ENCODE peak calls at places on chromosomes 16 and 17, in five cellular contexts. S is HCT116, U is suprapubic skin, O is glutamatergic neuron, V is Peyer's patch. R is an unnamed sample.
A peak's percentile ranks its signal among the peaks of the same experiment; 100 is the strongest.

GRCh38 chr16:86836503-86837125 is 258.3 kb downstream of the FOXL1 start:
- DNase-seq in S (no peak), U (no peak), O (no peak), V (no peak), R (no peak)

GRCh38 chr16:11135167-11135973 is 120.6 kb downstream of the SOCS1 start:
- DNase-seq in S (no peak), U (no peak), O (no peak), V (no peak), R (no peak)

GRCh38 chr16:81717662-81718189 is 61.4 kb upstream of the PLCG2 start:
- DNase-seq in S (no peak), U (no peak), O (no peak), V (no peak), R (no peak)

GRCh38 chr17:54992797-54993639 is 24.5 kb downstream of the STXBP4 start:
- DNase-seq in S (peak; percentile 53), U (no peak), O (no peak), V (no peak), R (no peak)

GRCh38 chr16:22007159-22007508 is 777 bp upstream of the MOSMO start:
- DNase-seq in S (no peak), U (no peak), O (no peak), V (no peak), R (no peak)

GRCh38 chr17:43468746-43469544 is 14.8 kb upstream of the DHX8 start:
- DNase-seq in S (peak; percentile 46), U (no peak), O (no peak), V (no peak), R (no peak)

GRCh38 chr17:2146132-2146871 is 91.4 kb downstream of the HIC1 start:
- DNase-seq in S (no peak), U (no peak), O (no peak), V (no peak), R (no peak)

GRCh38 chr17:40345161-40346034 is 19.1 kb downstream of the GJD3 start:
- DNase-seq in S (no peak), U (no peak), O (peak; percentile 55), V (peak; percentile 92), R (no peak)

GRCh38 chr16:58649707-58650106 is 20.1 kb upstream of the CNOT1 start:
- DNase-seq in S (no peak), U (no peak), O (no peak), V (no peak), R (no peak)

GRCh38 chr16:23682181-23682580 is 3.5 kb downstream of the PLK1 start:
- DNase-seq in S (no peak), U (no peak), O (no peak), V (no peak), R (no peak)

GRCh38 chr16:6209355-6209930 is 1111.8 kb upstream of the EEF2KMT start:
- DNase-seq in S (no peak), U (no peak), O (no peak), V (peak; percentile 81), R (no peak)

GRCh38 chr17:37446027-37446426 is 39.3 kb downstream of the TADA2A start:
- DNase-seq in S (peak; percentile 84), U (no peak), O (no peak), V (no peak), R (no peak)

GRCh38 chr16:12398029-12398735 is 405.5 kb downstream of the CPPED1 start:
- DNase-seq in S (no peak), U (no peak), O (no peak), V (no peak), R (no peak)

GRCh38 chr17:19753049-19753444 is 4.9 kb upstream of the ALDH3A1 start:
- DNase-seq in S (peak; percentile 79), U (no peak), O (no peak), V (peak; percentile 85), R (peak; percentile 35)

GRCh38 chr17:11795906-11796305 is 197.6 kb downstream of the DNAH9 start:
- DNase-seq in S (no peak), U (no peak), O (no peak), V (no peak), R (no peak)

GRCh38 chr16:4309833-4310266 is 6.0 kb upstream of the GLIS2 start:
- DNase-seq in S (peak; percentile 61), U (no peak), O (peak; percentile 65), V (peak; percentile 85), R (no peak)

GRCh38 chr16:87057951-87058560 is 259.1 kb downstream of the C16orf95 start:
- DNase-seq in S (no peak), U (no peak), O (no peak), V (no peak), R (no peak)

GRCh38 chr16:84478172-84478948 is 26.1 kb downstream of the MEAK7 start:
- DNase-seq in S (no peak), U (no peak), O (no peak), V (no peak), R (no peak)

GRCh38 chr17:53061446-53061845 is 761.3 kb upstream of the KIF2B start:
- DNase-seq in S (no peak), U (no peak), O (no peak), V (no peak), R (no peak)

GRCh38 chr16:51151951-51152663 is 1.0 kb upstream of the SALL1 start:
- DNase-seq in S (no peak), U (no peak), O (peak; percentile 93), V (no peak), R (no peak)

GRCh38 chr17:752002-752619 is at the start of gene GEMIN4:
- DNase-seq in S (peak; percentile 69), U (peak; percentile 95), O (peak; percentile 97), V (peak; percentile 96), R (peak; percentile 88)

GRCh38 chr17:46158323-46159296 is 34.6 kb downstream of the KANSL1 start:
- DNase-seq in S (no peak), U (no peak), O (no peak), V (no peak), R (no peak)

GRCh38 chr17:8913091-8913490 is 45.6 kb upstream of the PIK3R6 start:
- DNase-seq in S (no peak), U (no peak), O (no peak), V (no peak), R (no peak)

GRCh38 chr16:53968454-53968853 is 264.5 kb downstream of the FTO start:
- DNase-seq in S (no peak), U (no peak), O (no peak), V (no peak), R (no peak)

GRCh38 chr17:8041980-8042379 is 3.1 kb downstream of the ALOX15B start:
- DNase-seq in S (no peak), U (no peak), O (no peak), V (no peak), R (no peak)

GRCh38 chr17:78144736-78145641 is 1.2 kb upstream of the C17orf99 start:
- DNase-seq in S (no peak), U (peak; percentile 67), O (no peak), V (peak; percentile 57), R (no peak)

GRCh38 chr17:61494325-61495160 is 42.3 kb downstream of the TBX4 start:
- DNase-seq in S (no peak), U (no peak), O (no peak), V (no peak), R (no peak)

GRCh38 chr16:69481901-69482341 is 57.5 kb downstream of the CYB5B start:
- DNase-seq in S (no peak), U (peak; percentile 91), O (no peak), V (peak; percentile 66), R (no peak)

GRCh38 chr17:58513391-58513912 is 986 bp downstream of the MTMR4 start:
- DNase-seq in S (no peak), U (no peak), O (peak; percentile 73), V (no peak), R (no peak)

GRCh38 chr16:87499189-87499486 is 6.3 kb upstream of the ZCCHC14 start:
- DNase-seq in S (no peak), U (no peak), O (no peak), V (no peak), R (no peak)

GRCh38 chr17:72684405-72685020 is 408.0 kb downstream of the SLC39A11 start:
- DNase-seq in S (no peak), U (no peak), O (no peak), V (no peak), R (no peak)

GRCh38 chr16:1991588-1992474 is 2.1 kb downstream of the SYNGR3 start:
- DNase-seq in S (peak; percentile 61), U (peak; percentile 97), O (peak; percentile 95), V (peak; percentile 98), R (peak; percentile 89)

GRCh38 chr16:86806838-86807351 is 228.5 kb downstream of the FOXL1 start:
- DNase-seq in S (no peak), U (no peak), O (no peak), V (no peak), R (no peak)

GRCh38 chr16:69443809-69444611 is 19.6 kb downstream of the CYB5B start:
- DNase-seq in S (no peak), U (peak; percentile 75), O (no peak), V (peak; percentile 74), R (no peak)

GRCh38 chr16:3134338-3135119 is at the start of gene ZNF213:
- DNase-seq in S (peak; percentile 95), U (peak; percentile 97), O (peak; percentile 91), V (peak; percentile 98), R (peak; percentile 70)

DNA sequence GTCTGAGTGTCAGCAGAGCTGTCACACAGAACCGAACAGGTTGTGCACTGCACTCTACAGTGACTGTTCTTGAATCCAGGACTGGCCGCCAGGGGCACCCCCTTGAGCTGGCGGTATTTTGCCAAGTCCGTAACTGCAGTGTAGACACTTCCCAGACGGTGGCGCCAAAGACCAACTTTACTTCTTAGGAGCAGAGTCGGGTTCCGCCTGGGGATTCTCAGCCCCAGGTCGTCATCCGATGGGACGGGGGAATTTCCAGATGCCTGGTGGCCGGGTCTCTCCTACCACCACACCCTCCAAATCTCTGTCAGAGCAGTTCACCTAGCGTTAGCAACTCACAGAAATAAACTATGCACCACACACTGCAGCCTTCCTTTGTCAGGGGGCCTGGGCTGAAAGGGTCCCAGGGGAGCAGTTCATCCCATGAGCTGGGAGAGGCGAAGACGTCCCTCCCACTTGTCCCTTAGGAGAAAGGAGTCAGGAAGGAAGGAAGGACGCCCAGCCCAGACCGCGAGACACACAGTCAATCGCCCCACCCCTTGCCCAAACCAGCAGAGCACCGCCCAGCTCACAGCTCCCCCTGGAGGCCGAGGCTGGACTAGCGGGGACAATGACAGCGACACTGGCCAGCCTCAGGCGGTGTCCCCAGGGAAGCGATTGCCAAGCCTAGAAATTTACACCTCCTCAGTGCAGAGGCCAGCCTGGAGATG is 7.4 kb upstream of the RIPOR1 start:
- DNase-seq in S (peak; percentile 93), U (peak; percentile 98), O (peak; percentile 98), V (peak; percentile 99), R (peak; percentile 98)
- TF ChIP-seq CTCF in S (peak; percentile 84), U (peak; percentile 98), O (peak; percentile 89), V (peak; percentile 99), R (peak; percentile 49)

GRCh38 chr17:17751996-17752821 is 71.0 kb downstream of the RAI1 start:
- DNase-seq in S (peak; percentile 86), U (peak; percentile 98), O (peak; percentile 93), V (peak; percentile 98), R (peak; percentile 86)
- TF ChIP-seq CTCF in S (peak; percentile 12), U (no peak), O (peak; percentile 10), V (no peak), R (no peak)

DNA sequence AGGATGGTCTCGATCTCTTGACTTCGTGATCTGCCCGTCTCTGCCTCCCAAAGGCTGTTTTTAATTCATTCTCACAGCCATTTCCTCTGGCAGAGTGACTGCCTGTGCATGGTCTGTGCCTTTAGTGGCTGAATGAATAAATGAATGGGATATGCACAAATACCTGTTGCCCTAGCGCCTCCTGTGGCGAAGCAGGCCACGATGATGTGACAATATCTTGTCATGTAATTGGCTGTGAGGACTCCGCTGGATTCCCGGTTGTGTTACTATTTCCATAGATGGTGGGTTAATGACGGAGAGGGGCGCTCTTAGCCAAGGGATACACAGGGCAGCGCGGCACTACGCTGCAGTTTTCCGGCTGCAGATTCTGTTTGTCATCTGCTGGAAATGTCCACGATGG is 26.8 kb upstream of the ENDOV start:
- DNase-seq in S (no peak), U (no peak), O (no peak), V (no peak), R (no peak)
- TF ChIP-seq CTCF in S (peak; percentile 42), U (no peak), O (no peak), V (no peak), R (no peak)

GRCh38 chr17:56773124-56773523 is 60.6 kb downstream of the C17orf67 start:
- DNase-seq in S (no peak), U (no peak), O (no peak), V (no peak), R (no peak)
- TF ChIP-seq CTCF in S (no peak), U (no peak), O (no peak), V (no peak), R (no peak)